ENCODE peak calls at places on chromosomes 3 and 15, in five cellular contexts. R is breast epithelium, I is natural killer cell, Q is HFF-Myc, M is WTC11. J is an unnamed sample.

GRCh38 chr3:56954125-56954524 is 106.3 kb upstream of the SPATA12 start:
- DNase-seq in R (no peak), I (no peak), Q (no peak), M (no peak), J (no peak)

GRCh38 chr3:189712906-189713483 is 81.8 kb downstream of the TP63 start:
- DNase-seq in R (no peak), I (no peak), Q (no peak), M (no peak), J (no peak)

GRCh38 chr3:23671901-23672589 is 133.7 kb upstream of the UBE2E1 start:
- DNase-seq in R (no peak), I (no peak), Q (no peak), M (peak; percentile 62), J (no peak)

GRCh38 chr3:104745313-104745712 is 621.4 kb upstream of the ALCAM start:
- DNase-seq in R (no peak), I (no peak), Q (no peak), M (no peak), J (no peak)

GRCh38 chr15:68693071-68693470 is 114.3 kb downstream of the CORO2B start:
- DNase-seq in R (no peak), I (no peak), Q (no peak), M (no peak), J (no peak)

GRCh38 chr3:115085197-115085865 is 61.8 kb downstream of the ZBTB20 start:
- DNase-seq in R (no peak), I (no peak), Q (no peak), M (no peak), J (no peak)

GRCh38 chr3:120432105-120432860 is 18.5 kb downstream of the FSTL1 start:
- DNase-seq in R (no peak), I (no peak), Q (no peak), M (peak; percentile 64), J (no peak)

GRCh38 chr3:36944012-36944640 is 728 bp downstream of the TRANK1 start:
- DNase-seq in R (peak; percentile 21), I (peak; percentile 44), Q (no peak), M (peak; percentile 66), J (peak; percentile 30)

GRCh38 chr3:109903100-109903499 is 565.8 kb upstream of the DPPA4 start:
- DNase-seq in R (no peak), I (no peak), Q (no peak), M (no peak), J (no peak)
- TF ChIP-seq CTCF in R (no peak), I (no peak), Q (no peak), M (no peak), J (no peak)

DNA sequence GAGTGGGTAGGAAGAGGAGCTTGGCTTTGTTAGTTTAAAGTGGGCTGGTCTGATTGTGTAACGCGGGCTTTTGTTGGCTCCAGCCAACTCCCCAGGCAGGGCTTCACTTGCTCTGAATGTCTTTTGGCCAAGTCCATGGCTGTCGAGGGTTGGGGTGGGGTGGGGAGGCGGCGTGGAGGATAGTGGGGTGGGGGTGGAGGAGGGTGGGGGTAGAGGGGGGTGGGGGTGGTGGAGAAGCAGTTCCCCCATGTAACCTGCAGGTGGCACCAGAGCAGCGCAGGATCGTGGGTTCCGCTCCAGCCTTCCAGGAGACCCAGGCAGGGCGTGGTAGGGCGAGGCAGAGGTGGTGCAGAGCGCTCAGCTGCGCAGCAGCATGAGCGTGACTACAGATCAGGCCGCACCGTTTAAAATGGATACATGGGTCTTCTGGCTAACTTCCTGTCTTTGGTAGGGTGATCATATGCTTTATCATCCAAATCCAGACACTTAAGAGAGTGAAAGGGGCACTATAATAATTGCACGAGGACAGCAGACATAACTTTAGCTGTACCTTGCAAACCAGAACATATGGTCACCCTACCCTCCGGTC is 28.3 kb downstream of the GOLGA6A start:
- DNase-seq in R (peak; percentile 84), I (no peak), Q (no peak), M (peak; percentile 82), J (peak; percentile 41)
- TF ChIP-seq CTCF in R (peak; percentile 21), I (no peak), Q (peak; percentile 60), M (peak; percentile 73), J (peak; percentile 55)

DNA sequence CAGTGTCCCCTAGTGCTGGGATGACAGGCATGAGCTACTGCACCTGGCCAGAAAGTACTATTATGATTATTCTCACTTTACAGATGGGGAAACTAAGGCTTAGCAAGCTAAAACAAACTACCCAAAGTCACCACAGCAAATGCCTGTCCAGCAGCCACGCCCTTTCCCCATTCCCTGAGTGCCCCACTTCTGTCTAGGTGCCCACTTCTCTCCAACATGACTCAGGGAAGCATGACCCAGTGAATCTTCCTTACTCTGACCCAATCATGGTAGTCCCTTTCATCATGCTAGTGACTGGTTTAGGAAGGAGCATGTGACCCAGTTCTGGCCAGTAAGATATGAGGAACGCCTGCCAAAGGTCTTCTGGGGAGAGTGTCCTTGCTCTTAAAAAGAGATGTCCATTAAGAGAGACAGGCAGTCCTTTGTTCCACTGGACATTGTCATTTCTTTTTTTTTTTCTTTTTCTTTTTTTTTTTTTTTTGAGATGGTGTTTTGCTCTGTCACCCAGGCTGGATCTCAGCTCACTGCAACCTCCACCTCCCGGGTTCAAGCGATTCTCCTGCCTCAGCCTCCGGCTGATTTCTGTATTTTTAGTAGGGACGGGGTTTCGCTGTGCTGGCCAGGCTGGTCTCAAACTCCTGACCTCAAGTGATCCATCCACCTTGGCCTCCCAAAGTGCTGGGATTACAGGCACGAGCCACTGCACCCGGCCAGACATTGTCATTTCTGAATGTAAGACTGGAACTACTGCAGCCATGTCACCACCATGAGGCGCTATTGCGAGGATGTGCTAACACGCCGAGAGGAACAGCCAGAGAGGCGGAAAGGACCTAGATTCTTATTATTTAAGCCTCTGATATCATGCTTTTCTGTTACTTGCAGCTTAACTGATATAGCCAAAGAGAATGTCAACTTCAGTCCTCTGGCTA is 19.8 kb downstream of the MEGF11 start:
- DNase-seq in R (no peak), I (no peak), Q (no peak), M (peak; percentile 78), J (no peak)
- TF ChIP-seq CTCF in R (no peak), I (no peak), Q (peak; percentile 26), M (no peak), J (peak; percentile 26)

GRCh38 chr3:126351771-126352475 is 5.3 kb downstream of the KLF15 start:
- DNase-seq in R (no peak), I (no peak), Q (no peak), M (peak; percentile 11), J (no peak)
- TF ChIP-seq CTCF in R (no peak), I (no peak), Q (no peak), M (no peak), J (no peak)

GRCh38 chr3:117439812-117440211 is 730.2 kb downstream of the TUSC7 start:
- DNase-seq in R (no peak), I (no peak), Q (no peak), M (no peak), J (no peak)
- TF ChIP-seq CTCF in R (no peak), I (no peak), Q (peak; percentile 44), M (peak; percentile 24), J (peak; percentile 53)